ENCODE peak calls at places on chromosomes 4 and X, in six cellular contexts. W is G401; M is MCF 10A; I is cardiac septum; F is stimulated activated naive CD8-positive, alpha-beta T cell treated with anti-CD3 and anti-CD28 coated beads, Interleukin-15, amount 100 ng/mL, for 72 hours; H is stimulated activated CD4-positive, alpha-beta T cell treated with anti-CD3 and anti-CD28 coated beads, Interleukin-15, amount 100 ng/mL, for 24 hours. V is an unnamed sample.

GRCh38 chrX:102129473-102129872 is 4.0 kb downstream of the TCEAL2 start:
- DNase-seq in H (no peak), F (no peak), W (peak), M (peak), I (no peak), V (no peak)

GRCh38 chr4:86818845-86819244 is 30.3 kb downstream of the SLC10A6 start:
- DNase-seq in W (no peak), M (no peak), H (no peak), I (no peak), F (no peak), V (no peak)

GRCh38 chr4:106486533-106486932 is 118.0 kb upstream of the GIMD1 start:
- DNase-seq in W (no peak), I (no peak), M (no peak), F (no peak), H (no peak), V (no peak)

GRCh38 chr4:67292649-67293048 is 252.7 kb downstream of the CENPC start:
- DNase-seq in F (no peak), I (no peak), H (no peak), W (no peak), M (no peak), V (no peak)

GRCh38 chr4:113869743-113870375 is 108.3 kb upstream of the CAMK2D start:
- DNase-seq in W (no peak), F (peak), M (peak), H (peak), I (no peak), V (no peak)

GRCh38 chr4:83862471-83862870 is 326.6 kb downstream of the GPAT3 start:
- DNase-seq in M (peak), I (no peak), W (no peak), F (no peak), H (no peak), V (no peak)

GRCh38 chrX:15724911-15725310 is 13.2 kb upstream of the CA5B start:
- DNase-seq in I (no peak), H (no peak), F (no peak), W (no peak), M (no peak), V (no peak)

GRCh38 chr4:3436798-3437581 is 4.8 kb upstream of the HGFAC start:
- DNase-seq in M (peak), H (peak), I (no peak), W (no peak), F (no peak), V (no peak)

GRCh38 chr4:106628616-106629606 is 260.3 kb upstream of the GIMD1 start:
- DNase-seq in I (no peak), H (no peak), F (no peak), M (peak), W (no peak), V (no peak)

GRCh38 chrX:17464196-17464595 is 89.2 kb downstream of the NHS start:
- DNase-seq in F (no peak), W (no peak), H (no peak), I (no peak), M (peak), V (no peak)

GRCh38 chrX:29229802-29230201 is 642.6 kb downstream of the IL1RAPL1 start:
- DNase-seq in M (no peak), H (no peak), F (no peak), I (no peak), W (no peak), V (no peak)

GRCh38 chrX:64206556-64207162 is 1.2 kb upstream of the AMER1 start:
- DNase-seq in H (no peak), M (no peak), F (no peak), W (peak), I (no peak), V (no peak)

GRCh38 chrX:13899607-13900006 is 82.7 kb upstream of the GPM6B start:
- DNase-seq in M (peak), H (no peak), F (no peak), I (no peak), W (peak), V (no peak)

GRCh38 chr4:22129454-22130075 is 181.0 kb upstream of the KCNIP4 start:
- DNase-seq in W (no peak), I (no peak), M (peak), F (peak), H (peak), V (no peak)

GRCh38 chr4:10093273-10093621 is 23.4 kb downstream of the WDR1 start:
- DNase-seq in H (no peak), I (no peak), W (no peak), M (no peak), F (no peak), V (no peak)

GRCh38 chr4:112332398-112332797 is 35.2 kb downstream of the ALPK1 start:
- DNase-seq in F (no peak), M (no peak), H (no peak), W (no peak), I (no peak), V (no peak)

GRCh38 chr4:27288496-27288895 is 427.9 kb downstream of the STIM2 start:
- DNase-seq in H (no peak), F (no peak), M (no peak), I (no peak), W (no peak), V (no peak)

GRCh38 chrX:19912-20571 is 261.1 kb upstream of the PLCXD1 start:
- DNase-seq in I (no peak), M (no peak), F (peak), W (peak), H (no peak), V (no peak)

GRCh38 chrX:110145854-110146253 is 142.9 kb downstream of the TMEM164 start:
- DNase-seq in M (peak), F (no peak), W (peak), I (no peak), H (peak), V (peak)

GRCh38 chr4:82268050-82268825 is 105.6 kb downstream of the HNRNPD start:
- DNase-seq in M (peak), W (peak), F (peak), I (peak), H (peak), V (peak)

V was measured in central memory CD4-positive, alpha-beta T cell.